ENCODE peak calls at places on chromosomes 11 and 22, in seven cellular contexts. One of them, this sample, is unnamed.

GRCh38 chr22:50303848-50304527 is 3.5 kb downstream of the PLXNB2 start:
- DNase-seq in PC-9: peak
- DNase-seq in psoas muscle: peak
- DNase-seq in fibroblast of lung: no peak
- DNase-seq in H9: peak
- DNase-seq in pancreas: peak
- DNase-seq in AG04449: no peak
- DNase-seq in this sample: peak

GRCh38 chr11:11380883-11381282 is 27.8 kb upstream of the CSNK2A3 start:
- DNase-seq in PC-9: no peak
- DNase-seq in H9: no peak
- DNase-seq in AG04449: no peak
- DNase-seq in psoas muscle: no peak
- DNase-seq in fibroblast of lung: no peak
- DNase-seq in pancreas: no peak
- DNase-seq in this sample: no peak

GRCh38 chr11:12019337-12019736 is 10.9 kb upstream of the DKK3 start:
- DNase-seq in fibroblast of lung: peak
- DNase-seq in PC-9: no peak
- DNase-seq in pancreas: no peak
- DNase-seq in psoas muscle: no peak
- DNase-seq in H9: no peak
- DNase-seq in AG04449: no peak
- DNase-seq in this sample: peak

GRCh38 chr11:26027887-26028286 is 304.0 kb upstream of the ANO3 start:
- DNase-seq in psoas muscle: no peak
- DNase-seq in AG04449: no peak
- DNase-seq in PC-9: no peak
- DNase-seq in fibroblast of lung: no peak
- DNase-seq in H9: no peak
- DNase-seq in pancreas: no peak
- DNase-seq in this sample: no peak

GRCh38 chr11:102780491-102780918 is at the start of gene MMP10:
- DNase-seq in AG04449: no peak
- DNase-seq in PC-9: no peak
- DNase-seq in fibroblast of lung: peak
- DNase-seq in psoas muscle: no peak
- DNase-seq in pancreas: no peak
- DNase-seq in H9: peak
- DNase-seq in this sample: no peak

GRCh38 chr22:23302171-23303002 is 122.1 kb downstream of the BCR start:
- DNase-seq in H9: no peak
- DNase-seq in AG04449: no peak
- DNase-seq in fibroblast of lung: peak
- DNase-seq in PC-9: no peak
- DNase-seq in pancreas: no peak
- DNase-seq in psoas muscle: no peak
- DNase-seq in this sample: no peak

GRCh38 chr11:57493507-57494503 is 21.7 kb downstream of the SLC43A1 start:
- DNase-seq in H9: peak
- DNase-seq in PC-9: peak
- DNase-seq in pancreas: peak
- DNase-seq in psoas muscle: peak
- DNase-seq in AG04449: no peak
- DNase-seq in fibroblast of lung: no peak
- DNase-seq in this sample: peak

GRCh38 chr11:412641-413119 is 2.1 kb downstream of the SIGIRR start:
- DNase-seq in pancreas: peak
- DNase-seq in PC-9: no peak
- DNase-seq in H9: no peak
- DNase-seq in fibroblast of lung: no peak
- DNase-seq in psoas muscle: peak
- DNase-seq in AG04449: no peak
- DNase-seq in this sample: no peak

GRCh38 chr11:131985769-131986393 is 615.5 kb downstream of the NTM start:
- DNase-seq in H9: no peak
- DNase-seq in AG04449: no peak
- DNase-seq in fibroblast of lung: no peak
- DNase-seq in PC-9: no peak
- DNase-seq in pancreas: no peak
- DNase-seq in psoas muscle: no peak
- DNase-seq in this sample: no peak

GRCh38 chr22:27372969-27373670 is 428.4 kb downstream of the MN1 start:
- DNase-seq in AG04449: no peak
- DNase-seq in psoas muscle: no peak
- DNase-seq in pancreas: peak
- DNase-seq in H9: peak
- DNase-seq in fibroblast of lung: peak
- DNase-seq in PC-9: no peak
- DNase-seq in this sample: peak
- TF ChIP-seq CTCF in AG04449: no peak
- TF ChIP-seq CTCF in psoas muscle: no peak
- TF ChIP-seq CTCF in pancreas: no peak
- TF ChIP-seq CTCF in H9: peak
- TF ChIP-seq CTCF in fibroblast of lung: no peak
- TF ChIP-seq CTCF in PC-9: no peak
- TF ChIP-seq CTCF in this sample: no peak

GRCh38 chr11:28581286-28582242 is 473.4 kb downstream of the METTL15 start:
- DNase-seq in fibroblast of lung: peak
- DNase-seq in H9: no peak
- DNase-seq in AG04449: peak
- DNase-seq in psoas muscle: no peak
- DNase-seq in pancreas: no peak
- DNase-seq in PC-9: no peak
- DNase-seq in this sample: no peak
- TF ChIP-seq CTCF in fibroblast of lung: no peak
- TF ChIP-seq CTCF in H9: peak
- TF ChIP-seq CTCF in AG04449: no peak
- TF ChIP-seq CTCF in psoas muscle: no peak
- TF ChIP-seq CTCF in pancreas: no peak
- TF ChIP-seq CTCF in PC-9: no peak
- TF ChIP-seq CTCF in this sample: no peak

DNA sequence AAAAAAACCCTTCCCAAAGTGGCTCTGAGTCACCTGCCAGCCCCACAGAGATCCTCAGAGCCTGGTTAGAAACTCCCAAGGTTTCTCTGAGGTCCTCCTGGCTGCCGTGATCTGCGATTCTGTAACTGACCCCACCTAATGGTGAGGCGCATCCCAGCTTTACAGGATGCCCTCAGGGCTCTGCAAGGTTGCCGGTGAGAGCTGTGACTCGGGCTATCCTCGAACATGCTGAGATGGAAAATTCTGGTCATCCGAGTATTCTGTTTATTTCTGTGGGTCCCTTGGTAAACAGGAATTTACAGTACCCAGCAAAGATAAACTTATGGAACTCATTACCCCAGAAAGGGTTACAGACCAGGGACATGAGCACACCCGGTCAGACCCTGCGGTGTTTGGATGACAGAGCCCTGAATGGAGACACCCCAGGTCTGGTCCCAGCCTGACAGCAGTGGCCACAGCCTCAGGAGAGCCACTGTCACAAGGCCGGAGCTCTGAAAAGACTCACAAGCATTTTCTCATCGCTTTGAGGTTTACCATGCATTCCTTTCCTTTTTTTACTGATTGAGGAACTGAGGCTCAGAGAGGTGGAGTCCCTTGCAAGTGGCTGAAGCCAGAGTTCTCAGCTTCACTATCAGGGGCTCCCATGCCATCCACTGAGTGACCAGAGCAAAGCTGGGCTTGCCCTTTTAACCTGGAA is 22.2 kb downstream of the LIF start:
- DNase-seq in psoas muscle: no peak
- DNase-seq in PC-9: peak
- DNase-seq in pancreas: no peak
- DNase-seq in H9: no peak
- DNase-seq in fibroblast of lung: peak
- DNase-seq in AG04449: no peak
- DNase-seq in this sample: peak
- TF ChIP-seq CTCF in psoas muscle: no peak
- TF ChIP-seq CTCF in PC-9: no peak
- TF ChIP-seq CTCF in pancreas: no peak
- TF ChIP-seq CTCF in H9: peak
- TF ChIP-seq CTCF in fibroblast of lung: no peak
- TF ChIP-seq CTCF in AG04449: no peak
- TF ChIP-seq CTCF in this sample: no peak

GRCh38 chr11:64799256-64799924 is 3.6 kb downstream of the MAP4K2 start:
- DNase-seq in pancreas: peak
- DNase-seq in AG04449: no peak
- DNase-seq in PC-9: no peak
- DNase-seq in psoas muscle: no peak
- DNase-seq in H9: no peak
- DNase-seq in fibroblast of lung: no peak
- DNase-seq in this sample: no peak
- TF ChIP-seq CTCF in pancreas: no peak
- TF ChIP-seq CTCF in AG04449: no peak
- TF ChIP-seq CTCF in PC-9: no peak
- TF ChIP-seq CTCF in psoas muscle: no peak
- TF ChIP-seq CTCF in H9: no peak
- TF ChIP-seq CTCF in fibroblast of lung: no peak
- TF ChIP-seq CTCF in this sample: no peak

DNA sequence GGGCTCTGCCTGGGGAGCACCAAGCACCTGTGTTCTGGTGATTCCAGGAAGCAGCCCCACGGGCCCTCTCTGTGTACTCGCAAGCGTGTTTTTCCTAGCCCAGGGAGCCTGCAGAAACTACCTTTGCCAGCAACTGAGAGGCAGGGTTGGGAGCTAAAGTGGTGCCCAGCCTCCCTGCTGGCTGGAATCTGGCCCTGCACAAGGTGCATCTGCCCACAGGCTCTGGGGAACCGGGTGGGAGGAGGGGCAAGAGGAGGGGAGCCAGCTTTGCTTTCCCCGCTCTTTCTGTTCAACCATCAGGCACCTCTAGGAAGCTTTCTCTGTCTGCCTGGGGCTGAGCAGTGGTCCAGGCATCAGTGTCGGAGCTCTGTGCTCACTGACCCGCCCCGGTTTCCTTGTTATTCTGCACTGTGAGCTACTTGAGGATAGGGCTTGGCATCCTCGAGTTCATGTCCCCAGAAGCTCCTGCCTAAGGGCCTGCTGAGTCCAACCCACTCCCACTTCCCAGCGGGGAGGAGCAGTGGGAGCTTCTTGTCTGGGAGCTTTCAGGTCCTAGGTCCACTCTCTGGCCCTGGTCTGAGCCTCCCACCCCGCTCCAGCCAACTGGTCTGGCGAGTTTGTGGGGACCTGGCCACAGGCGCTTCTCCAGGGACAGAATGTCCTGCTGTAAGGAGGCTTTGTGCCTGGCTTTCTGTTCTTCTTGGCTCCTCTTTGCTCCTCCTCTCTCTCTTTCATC is 14.9 kb downstream of the DAGLA start:
- DNase-seq in H9: peak
- DNase-seq in PC-9: peak
- DNase-seq in AG04449: no peak
- DNase-seq in fibroblast of lung: no peak
- DNase-seq in psoas muscle: peak
- DNase-seq in pancreas: peak
- DNase-seq in this sample: peak
- TF ChIP-seq CTCF in H9: peak
- TF ChIP-seq CTCF in PC-9: peak
- TF ChIP-seq CTCF in AG04449: peak
- TF ChIP-seq CTCF in fibroblast of lung: no peak
- TF ChIP-seq CTCF in psoas muscle: peak
- TF ChIP-seq CTCF in pancreas: no peak
- TF ChIP-seq CTCF in this sample: no peak

GRCh38 chr11:70087446-70088167 is 9.5 kb downstream of the ANO1 start:
- DNase-seq in psoas muscle: no peak
- DNase-seq in pancreas: no peak
- DNase-seq in AG04449: no peak
- DNase-seq in fibroblast of lung: no peak
- DNase-seq in PC-9: no peak
- DNase-seq in H9: peak
- DNase-seq in this sample: no peak
- TF ChIP-seq CTCF in psoas muscle: no peak
- TF ChIP-seq CTCF in pancreas: no peak
- TF ChIP-seq CTCF in AG04449: peak
- TF ChIP-seq CTCF in fibroblast of lung: no peak
- TF ChIP-seq CTCF in PC-9: no peak
- TF ChIP-seq CTCF in H9: peak
- TF ChIP-seq CTCF in this sample: no peak

GRCh38 chr11:124277809-124278208 is 21.6 kb downstream of the OR8G5 start:
- DNase-seq in H9: peak
- DNase-seq in psoas muscle: no peak
- DNase-seq in AG04449: no peak
- DNase-seq in PC-9: no peak
- DNase-seq in pancreas: no peak
- DNase-seq in fibroblast of lung: no peak
- DNase-seq in this sample: no peak
- TF ChIP-seq CTCF in H9: peak
- TF ChIP-seq CTCF in psoas muscle: no peak
- TF ChIP-seq CTCF in AG04449: no peak
- TF ChIP-seq CTCF in PC-9: no peak
- TF ChIP-seq CTCF in pancreas: no peak
- TF ChIP-seq CTCF in fibroblast of lung: no peak
- TF ChIP-seq CTCF in this sample: no peak